ENCODE peak calls at places on chromosomes 16 and 17, in seven cellular contexts. M, Q, P, B, V, F and H are unnamed samples.
A peak's percentile ranks its signal among the peaks of the same experiment; 100 is the strongest.

GRCh38 chr17:60461584-60461983 is 39.3 kb downstream of the CHCT1 start:
- DNase-seq in M (no peak), Q (no peak), P (no peak), B (no peak), V (no peak), F (no peak), H (no peak)

GRCh38 chr17:78643326-78643725 is 66.1 kb upstream of the DNAH17 start:
- DNase-seq in M (no peak), Q (no peak), P (no peak), B (no peak), V (no peak), F (no peak), H (no peak)

GRCh38 chr16:83586036-83586810 is 221.6 kb upstream of the HSBP1 start:
- DNase-seq in M (no peak), Q (no peak), P (peak; percentile 8), B (no peak), V (no peak), F (no peak), H (no peak)

GRCh38 chr17:66950886-66951604 is 13.5 kb upstream of the CACNG4 start:
- DNase-seq in M (no peak), Q (no peak), P (no peak), B (no peak), V (no peak), F (no peak), H (no peak)

GRCh38 chr16:71565812-71566700 is 10.8 kb downstream of the TAT start:
- DNase-seq in M (no peak), Q (no peak), P (no peak), B (no peak), V (no peak), F (no peak), H (no peak)

GRCh38 chr16:23505180-23505665 is 5.1 kb downstream of the GGA2 start:
- DNase-seq in M (no peak), Q (no peak), P (no peak), B (no peak), V (no peak), F (no peak), H (no peak)

GRCh38 chr16:27628216-27628945 is 78.4 kb downstream of the KATNIP start:
- DNase-seq in M (no peak), Q (no peak), P (no peak), B (no peak), V (no peak), F (no peak), H (no peak)

GRCh38 chr16:16016388-16016964 is 67.1 kb downstream of the ABCC1 start:
- DNase-seq in M (no peak), Q (no peak), P (no peak), B (no peak), V (no peak), F (no peak), H (no peak)

GRCh38 chr17:55632893-55633292 is 89.8 kb downstream of the TMEM100 start:
- DNase-seq in M (no peak), Q (no peak), P (no peak), B (peak; percentile 39), V (peak; percentile 34), F (no peak), H (no peak)

GRCh38 chr17:56269998-56270397 is 116.7 kb downstream of the ANKFN1 start:
- DNase-seq in M (no peak), Q (no peak), P (peak; percentile 11), B (no peak), V (peak; percentile 18), F (no peak), H (no peak)

GRCh38 chr16:70151391-70151790 is 22.2 kb upstream of the CLEC18C start:
- DNase-seq in M (no peak), Q (peak; percentile 21), P (no peak), B (no peak), V (peak; percentile 2), F (no peak), H (no peak)

GRCh38 chr16:23448392-23448791 is 4.6 kb downstream of the COG7 start:
- DNase-seq in M (no peak), Q (no peak), P (no peak), B (no peak), V (no peak), F (no peak), H (no peak)

GRCh38 chr16:13419589-13419988 is 500.4 kb upstream of the ERCC4 start:
- DNase-seq in M (no peak), Q (no peak), P (no peak), B (no peak), V (no peak), F (no peak), H (no peak)

GRCh38 chr17:65550075-65550635 is 11.3 kb downstream of the AXIN2 start:
- DNase-seq in M (no peak), Q (no peak), P (no peak), B (no peak), V (no peak), F (no peak), H (no peak)

GRCh38 chr16:29900888-29901606 is 759 bp downstream of the ASPHD1 start:
- DNase-seq in M (no peak), Q (peak; percentile 25), P (peak; percentile 47), B (no peak), V (no peak), F (no peak), H (no peak)

GRCh38 chr17:80717661-80718060 is 173.0 kb downstream of the RPTOR start:
- DNase-seq in M (no peak), Q (no peak), P (no peak), B (no peak), V (no peak), F (no peak), H (no peak)

GRCh38 chr17:34255841-34256240 is 756 bp downstream of the CCL2 start:
- DNase-seq in M (no peak), Q (no peak), P (no peak), B (no peak), V (no peak), F (no peak), H (no peak)

GRCh38 chr16:86508028-86508946 is 2.0 kb upstream of the FOXF1 start:
- DNase-seq in M (no peak), Q (no peak), P (peak; percentile 55), B (no peak), V (no peak), F (no peak), H (no peak)

GRCh38 chr17:47305302-47305923 is 18.3 kb upstream of the EFCAB13 start:
- DNase-seq in M (peak; percentile 84), Q (peak; percentile 91), P (peak; percentile 96), B (no peak), V (peak; percentile 86), F (no peak), H (no peak)

GRCh38 chr17:35630530-35631148 is 43.5 kb downstream of the AP2B1 start:
- DNase-seq in M (no peak), Q (peak; percentile 19), P (peak; percentile 86), B (no peak), V (peak; percentile 58), F (no peak), H (no peak)

GRCh38 chr17:59287452-59287851 is 44.0 kb upstream of the YPEL2 start:
- DNase-seq in M (no peak), Q (peak; percentile 62), P (peak; percentile 28), B (no peak), V (no peak), F (no peak), H (no peak)

GRCh38 chr16:3401719-3402397 is 843 bp downstream of the ZNF174 start:
- DNase-seq in M (no peak), Q (peak; percentile 10), P (peak; percentile 20), B (no peak), V (peak; percentile 15), F (no peak), H (no peak)

GRCh38 chr17:8785547-8786412 is 13.4 kb downstream of the MFSD6L start:
- DNase-seq in M (peak; percentile 8), Q (peak; percentile 84), P (peak; percentile 70), B (peak; percentile 84), V (peak; percentile 82), F (peak; percentile 35), H (peak; percentile 24)

GRCh38 chr16:87411375-87412271 is 19.5 kb downstream of the MAP1LC3B start:
- DNase-seq in M (no peak), Q (no peak), P (no peak), B (no peak), V (no peak), F (no peak), H (no peak)